ENCODE peak calls at places on chromosomes 2 and 18, in six cellular contexts. U is neural progenitor cell, Q is stomach, F is right lobe of liver, T is lower lobe of right lung, A is PC-9. R is an unnamed sample. For H3K27me3 and H3K9me3, the result is how much of the 10 kb centered on the place peaks cover.

GRCh38 chr2:201415149-201415548 is 36.1 kb downstream of the TRAK2 start:
- DNase-seq in U (no peak), Q (no peak), F (no peak), T (no peak), A (no peak), R (no peak)

GRCh38 chr2:230054079-230054478 is 14.6 kb downstream of the SLC16A14 start:
- DNase-seq in U (no peak), Q (no peak), F (no peak), T (no peak), A (peak), R (no peak)

GRCh38 chr2:197211881-197212342 is 98.7 kb downstream of the ANKRD44 start:
- DNase-seq in U (no peak), Q (no peak), F (no peak), T (no peak), A (no peak), R (no peak)

GRCh38 chr18:35572644-35573043 is 8.9 kb upstream of the GALNT1 start:
- DNase-seq in U (no peak), Q (no peak), F (no peak), T (no peak), A (no peak), R (peak)

GRCh38 chr2:120231564-120231973 is 8.4 kb upstream of the TMEM185B start:
- DNase-seq in U (no peak), Q (no peak), F (no peak), T (no peak), A (no peak), R (no peak)

GRCh38 chr2:50395510-50396300 is 636.2 kb downstream of the NRXN1 start:
- DNase-seq in U (no peak), Q (no peak), F (no peak), T (no peak), A (no peak), R (no peak)

GRCh38 chr2:225842939-225843338 is 443.4 kb downstream of the NYAP2 start:
- DNase-seq in U (no peak), Q (no peak), F (no peak), T (no peak), A (no peak), R (no peak)

GRCh38 chr2:159612255-159612901 is 4.0 kb downstream of the BAZ2B start:
- DNase-seq in U (peak), Q (no peak), F (no peak), T (no peak), A (no peak), R (no peak)

GRCh38 chr2:178627401-178627800 is 147.1 kb downstream of the PLEKHA3 start:
- DNase-seq in U (no peak), Q (no peak), F (no peak), T (no peak), A (no peak), R (no peak)

GRCh38 chr18:31973929-31974546 is 31.1 kb upstream of the TRAPPC8 start:
- DNase-seq in U (no peak), Q (no peak), F (no peak), T (no peak), A (no peak), R (no peak)

GRCh38 chr18:44325903-44326650 is 354.6 kb upstream of the SETBP1 start:
- DNase-seq in U (peak), Q (peak), F (no peak), T (no peak), A (peak), R (peak)

GRCh38 chr18:23273443-23273966 is 138.2 kb downstream of the CABLES1 start:
- DNase-seq in U (no peak), Q (no peak), F (no peak), T (no peak), A (no peak), R (no peak)

GRCh38 chr2:226916662-226917061 is 80.8 kb downstream of the RHBDD1 start:
- DNase-seq in U (no peak), Q (no peak), F (no peak), T (no peak), A (no peak), R (no peak)

GRCh38 chr2:123597995-123598394 is 427.1 kb upstream of the CNTNAP5 start:
- DNase-seq in U (no peak), Q (no peak), F (no peak), T (no peak), A (no peak), R (no peak)

GRCh38 chr2:142930835-142931398 is 53.5 kb downstream of the KYNU start:
- DNase-seq in U (no peak), Q (no peak), F (no peak), T (no peak), A (no peak), R (no peak)

GRCh38 chr18:72460210-72460680 is 83.9 kb downstream of the CBLN2 start:
- DNase-seq in U (no peak), Q (no peak), F (no peak), T (no peak), A (peak), R (no peak)

GRCh38 chr2:154370873-154371272 is 327.6 kb upstream of the KCNJ3 start:
- DNase-seq in U (peak), Q (no peak), F (no peak), T (no peak), A (no peak), R (no peak)

GRCh38 chr2:154375625-154376020 is 322.9 kb upstream of the KCNJ3 start:
- DNase-seq in U (peak), Q (no peak), F (no peak), T (no peak), A (no peak), R (no peak)
- TF ChIP-seq CTCF in U (peak), Q (no peak), F (peak), T (peak), A (peak), R (no peak)

GRCh38 chr18:2104620-2105462 is 466.5 kb downstream of the METTL4 start:
- DNase-seq in U (peak), Q (peak), F (peak), T (peak), A (peak), R (no peak)

GRCh38 chr18:2100694-2101213 is 470.6 kb downstream of the METTL4 start:
- DNase-seq in U (no peak), Q (no peak), F (no peak), T (no peak), A (no peak), R (no peak)

GRCh38 chr18:2102022-2102421 is 469.3 kb downstream of the METTL4 start:
- DNase-seq in U (no peak), Q (no peak), F (no peak), T (no peak), A (no peak), R (no peak)

GRCh38 chr18:2108581-2108980 is 462.7 kb downstream of the METTL4 start:
- DNase-seq in U (no peak), Q (no peak), F (no peak), T (no peak), A (no peak), R (no peak)

GRCh38 chr18:2103299-2103698 is 468.0 kb downstream of the METTL4 start:
- DNase-seq in U (no peak), Q (no peak), F (no peak), T (no peak), A (no peak), R (no peak)
- H3K27me3 ChIP-seq in U (under half), Q (under half), F (under half), T (under half), A (under half), R (under half)

DNA sequence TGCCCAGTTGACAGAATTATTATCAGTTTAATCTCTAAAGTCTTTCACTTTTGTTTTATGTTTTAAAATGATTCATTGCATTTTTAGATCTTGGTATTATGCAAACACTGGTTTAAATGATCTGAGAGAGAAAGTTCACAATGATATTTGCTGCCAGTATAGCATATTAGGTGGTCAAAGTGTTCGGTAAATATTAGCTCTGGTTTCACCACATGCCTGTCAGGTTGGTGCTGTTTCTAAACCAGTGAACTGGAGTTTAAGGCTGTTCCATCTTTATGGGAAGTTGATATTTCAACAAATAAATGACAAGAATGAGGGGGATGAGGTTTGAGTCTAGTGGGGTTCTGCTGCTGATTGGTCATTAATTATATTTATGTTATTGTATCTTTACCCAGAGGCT is 436.3 kb downstream of the DCDC2C start:
- DNase-seq in U (no peak), Q (no peak), F (no peak), T (no peak), A (no peak), R (no peak)
- H3K9me3 ChIP-seq in U (under half), Q (under half), F (under half), T (under half), A (under half), R (under half)

DNA sequence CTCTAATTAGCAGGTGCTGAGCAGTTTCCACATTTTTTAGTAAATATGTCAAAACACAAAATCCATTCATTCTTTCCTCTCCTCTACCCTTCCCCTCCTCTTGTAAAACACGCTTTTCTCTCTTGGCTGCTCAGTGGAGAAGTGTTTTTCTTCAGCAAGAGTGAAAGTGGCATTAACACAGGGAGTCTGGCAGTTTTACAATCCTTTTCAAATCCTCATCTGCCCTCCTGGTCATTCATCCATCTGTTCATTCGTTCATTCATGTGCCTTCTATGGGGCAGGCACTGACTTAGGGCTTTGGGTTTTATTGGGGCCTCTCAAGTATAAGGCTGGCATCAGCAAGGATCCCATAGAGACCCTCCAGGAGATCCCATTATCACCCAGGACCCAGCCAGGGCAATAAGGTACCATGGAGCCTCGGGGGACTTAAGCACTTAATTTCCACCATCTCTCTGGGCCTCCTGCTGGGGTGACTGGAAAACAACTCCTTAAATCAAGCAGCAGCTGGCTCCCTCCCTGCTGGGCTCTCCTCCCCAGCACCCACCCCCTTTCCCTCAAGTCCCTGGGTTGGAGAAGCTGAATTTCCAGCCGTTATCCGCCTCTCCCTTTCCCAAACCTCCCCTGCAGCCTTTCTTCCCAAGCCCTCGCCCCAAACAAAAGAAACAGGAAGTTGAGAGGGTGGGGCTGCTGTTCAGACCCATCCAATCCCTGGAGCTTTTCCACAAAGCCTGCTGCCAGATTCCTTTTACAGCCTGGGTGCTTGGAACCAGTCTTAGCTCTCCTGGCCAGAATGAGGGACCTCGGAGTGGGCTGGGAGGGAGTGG is 32.6 kb downstream of the MARCHF4 start:
- DNase-seq in U (peak), Q (no peak), F (no peak), T (no peak), A (no peak), R (no peak)
- TF ChIP-seq CTCF in U (no peak), Q (no peak), F (no peak), T (no peak), A (no peak), R (no peak)

GRCh38 chr2:126932966-126933555 is 34.4 kb downstream of the TEX51 start:
- DNase-seq in U (no peak), Q (no peak), F (no peak), T (no peak), A (no peak), R (no peak)
- H3K27me3 ChIP-seq in U (under half), Q (under half), F (under half), T (under half), A (half or more), R (under half)

GRCh38 chr2:239917957-239918481 is 107.1 kb downstream of the NDUFA10 start:
- DNase-seq in U (no peak), Q (peak), F (no peak), T (no peak), A (no peak), R (no peak)

GRCh38 chr2:239920616-239921365 is 104.4 kb downstream of the NDUFA10 start:
- DNase-seq in U (no peak), Q (peak), F (no peak), T (no peak), A (no peak), R (no peak)

GRCh38 chr2:239917128-239917956 is 107.8 kb downstream of the NDUFA10 start:
- DNase-seq in U (no peak), Q (peak), F (no peak), T (no peak), A (no peak), R (no peak)

GRCh38 chr2:239919779-239920545 is 105.2 kb downstream of the NDUFA10 start:
- DNase-seq in U (no peak), Q (no peak), F (no peak), T (no peak), A (no peak), R (peak)

GRCh38 chr2:239918749-239919148 is 106.4 kb downstream of the NDUFA10 start:
- DNase-seq in U (no peak), Q (no peak), F (no peak), T (no peak), A (no peak), R (no peak)
- H3K9me3 ChIP-seq in U (under half), Q (under half), F (under half), T (under half), A (under half), R (under half)

R was measured in psoas muscle.